ENCODE peak calls at places on chromosomes 13 and 19, in nine cellular contexts. G, J, K, D, C, X, Y, F and U are unnamed samples.

GRCh38 chr19:6186435-6186834 is 51.0 kb downstream of the ACSBG2 start:
- DNase-seq in X (no peak), J (no peak), C (no peak), K (no peak), Y (no peak), F (no peak), D (no peak), G (no peak), U (no peak)

GRCh38 chr13:64716936-64717335 is 2513.2 kb downstream of the PCDH9 start:
- DNase-seq in G (no peak), Y (no peak), F (no peak), J (no peak), X (no peak), D (no peak), C (no peak), K (no peak), U (no peak)

GRCh38 chr13:40444241-40444640 is 222.2 kb downstream of the FOXO1 start:
- DNase-seq in G (peak; percentile 60), D (no peak), J (no peak), X (no peak), Y (no peak), F (no peak), K (no peak), C (no peak), U (no peak)

GRCh38 chr13:106520205-106521004 is 15.1 kb downstream of the EFNB2 start:
- DNase-seq in C (no peak), D (no peak), Y (no peak), F (no peak), G (no peak), K (no peak), J (peak; percentile 2), X (no peak), U (no peak)

GRCh38 chr13:101570410-101570809 is 117.9 kb downstream of the ITGBL1 start:
- DNase-seq in Y (no peak), K (peak; percentile 61), D (no peak), J (peak; percentile 24), X (no peak), C (no peak), G (peak; percentile 36), F (no peak), U (no peak)

GRCh38 chr13:98977568-98978270 is at the start of gene DOCK9:
- DNase-seq in J (no peak), X (peak; percentile 73), G (peak; percentile 80), D (peak; percentile 69), K (peak; percentile 76), C (peak; percentile 41), F (no peak), Y (peak; percentile 77), U (no peak)

GRCh38 chr13:29935309-29935981 is 85.0 kb upstream of the UBL3 start:
- DNase-seq in D (no peak), G (no peak), C (peak; percentile 43), X (no peak), K (no peak), J (no peak), F (peak; percentile 75), Y (no peak), U (peak; percentile 82)

GRCh38 chr19:6736169-6736916 is 1.0 kb downstream of the GPR108 start:
- DNase-seq in K (peak; percentile 92), G (peak; percentile 79), C (peak; percentile 68), X (peak; percentile 77), F (peak; percentile 67), J (peak; percentile 87), D (peak; percentile 84), Y (peak; percentile 73), U (peak; percentile 76)

GRCh38 chr13:33676045-33676699 is 141.8 kb upstream of the RFC3 start:
- DNase-seq in J (no peak), F (no peak), D (peak; percentile 52), C (no peak), X (peak; percentile 18), K (no peak), Y (no peak), G (no peak), U (no peak)

GRCh38 chr13:101343128-101343787 is 73.0 kb downstream of the NALCN start:
- DNase-seq in K (no peak), G (peak; percentile 12), Y (no peak), F (no peak), J (no peak), D (no peak), X (no peak), C (no peak), U (no peak)

GRCh38 chr13:58907347-58907746 is 1256.4 kb downstream of the DIAPH3 start:
- DNase-seq in K (no peak), G (no peak), Y (no peak), J (no peak), C (no peak), X (no peak), D (no peak), F (no peak), U (no peak)

DNA sequence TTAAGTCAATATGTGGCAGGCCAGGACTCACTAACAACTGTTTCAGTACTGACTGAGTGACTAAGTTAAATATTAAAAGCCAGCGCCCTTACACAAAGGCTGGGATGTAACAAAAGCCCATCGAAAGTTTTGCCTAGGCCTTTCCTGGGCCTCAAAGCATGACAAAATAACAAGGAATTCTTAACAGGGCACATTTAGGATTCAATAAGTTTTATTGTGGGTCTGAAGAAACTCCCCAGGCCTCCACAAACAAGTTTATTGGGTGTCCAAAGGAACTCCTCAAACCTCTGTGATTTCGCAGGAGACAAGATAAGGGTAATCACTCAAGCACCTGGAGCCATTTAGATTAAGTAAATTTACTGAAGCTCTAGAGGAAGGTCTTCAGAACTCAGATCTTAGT is 130.7 kb upstream of the SGCG start:
- DNase-seq in D (no peak), Y (no peak), C (no peak), K (no peak), X (no peak), G (no peak), F (no peak), J (no peak), U (no peak)
- H3K27ac ChIP-seq in D (no peak overlapping the region), Y (no peak overlapping the region), C (no peak overlapping the region), K (no peak overlapping the region), X (no peak overlapping the region), G (no peak overlapping the region), F (no peak overlapping the region), J (no peak overlapping the region), U (no peak overlapping the region)

GRCh38 chr13:26525528-26525927 is 32.0 kb upstream of the WASF3 start:
- DNase-seq in C (no peak), D (no peak), F (no peak), Y (no peak), G (no peak), K (no peak), J (no peak), X (no peak), U (no peak)

GRCh38 chr13:26523007-26523406 is 34.5 kb upstream of the WASF3 start:
- DNase-seq in X (no peak), F (no peak), J (no peak), G (no peak), Y (no peak), K (no peak), C (no peak), D (no peak), U (no peak)

GRCh38 chr13:26531751-26532150 is 25.7 kb upstream of the WASF3 start:
- DNase-seq in Y (no peak), X (no peak), J (no peak), D (no peak), C (no peak), G (no peak), K (no peak), F (no peak), U (no peak)

GRCh38 chr13:26529441-26529840 is 28.0 kb upstream of the WASF3 start:
- DNase-seq in J (peak; percentile 3), D (peak; percentile 46), F (no peak), Y (peak; percentile 26), C (peak; percentile 74), X (peak; percentile 42), K (peak; percentile 37), G (peak; percentile 46), U (no peak)

GRCh38 chr13:26528527-26528926 is 29.0 kb upstream of the WASF3 start:
- DNase-seq in F (no peak), K (no peak), J (no peak), Y (no peak), D (no peak), C (no peak), X (no peak), G (no peak), U (no peak)
- H3K9me3 ChIP-seq in F (no peaks in the 10 kb centered on the region), K (no peaks in the 10 kb centered on the region), J (no peaks in the 10 kb centered on the region), Y (no peaks in the 10 kb centered on the region), D (no peaks in the 10 kb centered on the region), C (no peaks in the 10 kb centered on the region), X (no peaks in the 10 kb centered on the region), G (no peaks in the 10 kb centered on the region), U (no peaks in the 10 kb centered on the region)

GRCh38 chr19:17469371-17470203 is 737 bp upstream of the SLC27A1 start:
- DNase-seq in C (peak; percentile 78), Y (peak; percentile 95), F (peak; percentile 86), X (peak; percentile 97), D (peak; percentile 99), G (peak; percentile 88), J (peak; percentile 97), K (peak; percentile 96), U (peak; percentile 90)

GRCh38 chr19:17470204-17470841 is at the start of gene SLC27A1:
- DNase-seq in K (peak; percentile 99), C (peak; percentile 95), D (peak; percentile 98), G (peak; percentile 95), F (peak; percentile 93), X (peak; percentile 99), J (peak; percentile 96), Y (peak; percentile 98), U (peak; percentile 93)

GRCh38 chr19:17475541-17476115 is 5.3 kb downstream of the SLC27A1 start:
- DNase-seq in Y (peak; percentile 67), C (no peak), F (no peak), X (peak; percentile 50), G (peak; percentile 61), K (peak; percentile 95), J (no peak), D (no peak), U (no peak)

GRCh38 chr19:17471410-17472125 is 1.2 kb downstream of the SLC27A1 start:
- DNase-seq in D (no peak), X (no peak), K (no peak), G (no peak), F (no peak), Y (no peak), C (no peak), J (no peak), U (no peak)

DNA sequence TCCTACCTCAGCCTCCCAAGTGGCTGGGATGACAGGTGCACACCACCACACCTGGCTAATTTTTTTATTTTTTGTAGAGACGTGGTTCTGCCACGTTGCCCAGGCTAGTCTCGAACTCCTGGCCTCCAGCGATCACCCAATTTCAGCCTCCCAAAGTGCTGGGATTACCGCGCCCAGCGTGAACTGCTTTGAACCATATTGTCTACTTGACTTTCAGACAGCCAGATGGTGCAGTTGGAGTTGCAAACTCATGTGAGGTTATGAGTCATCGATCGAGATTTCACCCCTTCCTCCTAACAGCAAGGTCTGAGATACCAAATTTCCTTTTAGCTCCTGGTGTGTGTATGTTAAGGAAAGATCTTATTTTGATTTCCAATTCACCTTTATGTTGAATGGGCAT is 2.7 kb downstream of the SLC27A1 start:
- DNase-seq in C (no peak), X (no peak), K (peak; percentile 69), D (no peak), F (no peak), J (peak; percentile 37), G (peak; percentile 83), Y (no peak), U (no peak)
- H3K27ac ChIP-seq in C (no peak overlapping the region), X (no peak overlapping the region), K (peak overlapping the region; percentile 24), D (no peak overlapping the region), F (no peak overlapping the region), J (no peak overlapping the region), G (no peak overlapping the region), Y (peak overlapping the region; percentile 80), U (no peak overlapping the region)

DNA sequence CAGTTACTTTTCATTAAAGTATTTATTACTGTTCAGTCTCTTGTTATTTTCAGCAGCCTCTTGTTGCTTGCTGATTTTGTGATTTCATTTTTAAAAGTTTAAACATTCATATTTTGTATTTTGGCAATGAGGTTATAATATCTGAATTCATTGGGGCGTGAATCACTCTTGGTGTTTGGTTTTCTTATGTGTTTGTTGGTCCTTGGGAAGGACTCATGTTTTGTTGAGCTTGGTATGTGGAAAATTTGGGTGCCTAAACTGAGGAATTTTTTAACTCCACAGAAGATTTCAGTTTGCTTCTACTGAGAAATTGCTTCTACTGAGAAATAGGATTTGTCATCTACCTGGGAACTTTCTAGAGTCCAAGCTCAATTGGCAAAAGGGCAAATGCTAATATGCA is 38.2 kb downstream of the PDS5B start:
- DNase-seq in Y (no peak), G (peak; percentile 36), K (no peak), J (no peak), X (no peak), F (no peak), D (no peak), C (no peak), U (no peak)
- H3K9me3 ChIP-seq in Y (peaks cover 24% of the 10 kb centered on the region), G (peaks cover 3% of the 10 kb centered on the region), K (peaks cover 9% of the 10 kb centered on the region), J (peaks cover 16% of the 10 kb centered on the region), X (peaks cover 36% of the 10 kb centered on the region), F (no peaks in the 10 kb centered on the region), D (no peaks in the 10 kb centered on the region), C (peaks cover 18% of the 10 kb centered on the region), U (no peaks in the 10 kb centered on the region)